ENCODE peak calls at places on chromosomes 5 and 9, in four cellular contexts. Q is IMR-90, W is trophoblast cell, X is H1. I is an unnamed sample.

GRCh38 chr5:4553130-4553529 is 587.0 kb upstream of the ADAMTS16 start:
- DNase-seq in W (no peak), X (no peak), Q (no peak), I (no peak)

GRCh38 chr5:89083791-89084190 is 200.8 kb upstream of the MEF2C start:
- DNase-seq in X (no peak), Q (peak; percentile 42), W (no peak), I (no peak)

GRCh38 chr5:72074238-72074637 is 33.0 kb upstream of the MAP1B start:
- DNase-seq in X (no peak), Q (no peak), W (no peak), I (no peak)

GRCh38 chr9:127970401-127971313 is 10.1 kb downstream of the EEIG1 start:
- DNase-seq in X (no peak), Q (no peak), W (peak; percentile 23), I (no peak)

GRCh38 chr5:7533941-7534340 is 138.0 kb downstream of the ADCY2 start:
- DNase-seq in Q (no peak), X (no peak), W (peak; percentile 66), I (no peak)

GRCh38 chr5:33755216-33755615 is 136.6 kb downstream of the ADAMTS12 start:
- DNase-seq in Q (peak; percentile 40), X (no peak), W (no peak), I (no peak)

GRCh38 chr5:129664336-129664937 is 83.5 kb upstream of the MINAR2 start:
- DNase-seq in W (peak; percentile 88), Q (peak; percentile 35), X (no peak), I (no peak)

GRCh38 chr5:177294632-177295031 is 8.9 kb downstream of the RAB24 start:
- DNase-seq in X (no peak), Q (no peak), W (no peak), I (no peak)

GRCh38 chr5:126801992-126802294 is 25.0 kb downstream of the LMNB1 start:
- DNase-seq in W (peak; percentile 32), X (no peak), Q (peak; percentile 71), I (no peak)

GRCh38 chr5:169183581-169183980 is 117.4 kb downstream of the SLIT3 start:
- DNase-seq in X (no peak), W (no peak), Q (no peak), I (no peak)

GRCh38 chr5:151686673-151687378 is at the start of gene SPARC:
- DNase-seq in Q (peak; percentile 96), W (peak; percentile 73), X (peak; percentile 56), I (peak; percentile 90)

GRCh38 chr5:42828661-42829060 is 17.0 kb upstream of the SELENOP start:
- DNase-seq in W (no peak), Q (no peak), X (no peak), I (no peak)

GRCh38 chr5:55507574-55507973 is 27.2 kb downstream of the PLPP1 start:
- DNase-seq in X (no peak), Q (no peak), W (no peak), I (no peak)

GRCh38 chr5:145775411-145775810 is 59.7 kb downstream of the PRELID2 start:
- DNase-seq in X (no peak), W (peak; percentile 55), Q (peak; percentile 8), I (no peak)

GRCh38 chr5:90477073-90477472 is 2.4 kb downstream of the POLR3G start:
- DNase-seq in W (no peak), Q (no peak), X (peak; percentile 61), I (peak; percentile 85)

GRCh38 chr5:1800470-1801060 is 642 bp upstream of the NDUFS6 start:
- DNase-seq in X (no peak), Q (no peak), W (peak; percentile 42), I (no peak)

GRCh38 chr9:134811673-134812668 is 68.6 kb upstream of the FCN2 start:
- DNase-seq in Q (peak; percentile 96), X (peak; percentile 50), W (peak; percentile 73), I (peak; percentile 69)

GRCh38 chr5:173791878-173792277 is 96.3 kb upstream of the CPEB4 start:
- DNase-seq in W (no peak), Q (no peak), X (no peak), I (no peak)

GRCh38 chr9:85742630-85742928 is 825 bp upstream of the AGTPBP1 start:
- DNase-seq in W (peak; percentile 67), Q (peak; percentile 72), X (no peak), I (no peak)

GRCh38 chr5:124263172-124263571 is 483.3 kb downstream of the ZNF608 start:
- DNase-seq in X (no peak), W (peak; percentile 46), Q (no peak), I (no peak)

GRCh38 chr5:124262443-124262842 is 484.0 kb downstream of the ZNF608 start:
- DNase-seq in X (peak; percentile 5), Q (no peak), W (no peak), I (no peak)

GRCh38 chr5:124263680-124264491 is 482.6 kb downstream of the ZNF608 start:
- DNase-seq in Q (no peak), X (peak; percentile 31), W (no peak), I (peak; percentile 38)

GRCh38 chr5:124259017-124259416 is 487.4 kb downstream of the ZNF608 start:
- DNase-seq in W (peak; percentile 99), X (no peak), Q (no peak), I (no peak)

GRCh38 chr5:124261133-124261532 is 485.3 kb downstream of the ZNF608 start:
- DNase-seq in Q (no peak), X (no peak), W (no peak), I (no peak)
- H3K14ac ChIP-seq in Q (no peak overlapping the region), X (no peak overlapping the region), W (no peak overlapping the region), I (no peak overlapping the region)

DNA sequence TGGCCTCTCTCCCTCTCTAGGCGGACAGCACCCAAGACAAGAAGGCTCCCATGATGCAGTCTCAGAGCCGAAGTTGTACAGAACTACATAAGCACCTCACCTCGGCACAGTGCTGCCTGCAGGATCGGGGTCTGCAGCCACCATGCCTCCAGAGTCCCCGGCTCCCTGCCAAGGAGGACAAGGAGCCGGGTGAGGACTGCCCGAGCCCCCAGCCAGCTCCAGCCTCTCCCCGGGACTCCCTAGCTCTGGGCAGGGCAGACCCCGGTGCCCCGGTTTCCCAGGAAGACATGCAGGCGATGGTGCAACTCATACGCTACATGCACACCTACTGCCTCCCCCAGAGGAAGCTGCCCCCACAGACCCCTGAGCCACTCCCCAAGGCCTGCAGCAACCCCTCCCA is 102.5 kb downstream of the PPARGC1B start:
- DNase-seq in X (no peak), Q (no peak), W (no peak), I (no peak)
- H2BK5ac ChIP-seq in X (no peak overlapping the region), Q (no peak overlapping the region), W (no peak overlapping the region), I (no peak overlapping the region)

GRCh38 chr5:62424763-62425162 is 12.2 kb downstream of the IPO11 start:
- DNase-seq in Q (no peak), X (no peak), W (no peak), I (no peak)
- H3K79me1 ChIP-seq in Q (peaks cover 15% of the 10 kb centered on the region), X (peaks cover 6% of the 10 kb centered on the region), W (no peaks in the 10 kb centered on the region), I (peaks cover 2% of the 10 kb centered on the region)

GRCh38 chr9:132670359-132670815 is at the start of gene GTF3C4:
- DNase-seq in W (peak; percentile 81), Q (peak; percentile 12), X (no peak), I (no peak)
- H3K14ac ChIP-seq in W (peak within 1 kb of the TSS; percentile 94), Q (peak within 1 kb of the TSS; percentile 97), X (no peak within 1 kb of the TSS), I (peak within 1 kb of the TSS; percentile 90)

GRCh38 chr5:133371371-133372155 is 240.8 kb downstream of the FSTL4 start:
- DNase-seq in W (peak; percentile 17), Q (no peak), X (no peak), I (no peak)

GRCh38 chr5:133372306-133373008 is 239.9 kb downstream of the FSTL4 start:
- DNase-seq in Q (no peak), X (no peak), W (no peak), I (no peak)

GRCh38 chr5:133369161-133369783 is 243.1 kb downstream of the FSTL4 start:
- DNase-seq in X (no peak), W (no peak), Q (no peak), I (no peak)

GRCh38 chr5:133370904-133371303 is 241.4 kb downstream of the FSTL4 start:
- DNase-seq in W (no peak), Q (no peak), X (no peak), I (no peak)

GRCh38 chr5:133370281-133370890 is 242.0 kb downstream of the FSTL4 start:
- DNase-seq in Q (no peak), W (no peak), X (no peak), I (no peak)
- H2BK5ac ChIP-seq in Q (no peak overlapping the region), W (no peak overlapping the region), X (no peak overlapping the region), I (no peak overlapping the region)

GRCh38 chr5:8570529-8570928 is 701.6 kb downstream of the MTRR start:
- DNase-seq in Q (no peak), X (no peak), W (no peak), I (no peak)
- H3K79me1 ChIP-seq in Q (no peaks in the 10 kb centered on the region), X (no peaks in the 10 kb centered on the region), W (no peaks in the 10 kb centered on the region), I (no peaks in the 10 kb centered on the region)